ENCODE peak calls at places on chromosomes 11 and 22, in six cellular contexts. U is stomach, B is endothelial cell of umbilical vein, Z is esophagus muscularis mucosa, Q is vagina, V is HCT116. C is an unnamed sample.
A peak's percentile ranks its signal among the peaks of the same experiment; 100 is the strongest.

GRCh38 chr22:48054596-48054995 is 1292.1 kb downstream of the TBC1D22A start:
- DNase-seq in V (no peak), Z (no peak), B (no peak), Q (no peak), U (no peak), C (no peak)

GRCh38 chr22:39309881-39310714 is 9.3 kb downstream of the RPL3 start:
- DNase-seq in U (no peak), Z (no peak), Q (no peak), V (no peak), B (no peak), C (no peak)

GRCh38 chr11:19743622-19744021 is 31.0 kb downstream of the NAV2 start:
- DNase-seq in Z (no peak), Q (no peak), B (no peak), U (no peak), V (no peak), C (no peak)

GRCh38 chr11:34327804-34328631 is 29.8 kb downstream of the ABTB2 start:
- DNase-seq in Z (no peak), Q (no peak), U (no peak), V (no peak), B (no peak), C (peak; percentile 82)

GRCh38 chr11:113001709-113002108 is 40.5 kb downstream of the NCAM1 start:
- DNase-seq in U (no peak), Z (no peak), B (no peak), V (no peak), Q (no peak), C (no peak)

GRCh38 chr11:82634091-82634490 is 99.6 kb downstream of the FAM181B start:
- DNase-seq in V (no peak), Z (no peak), U (no peak), B (no peak), Q (no peak), C (no peak)

GRCh38 chr11:6531267-6531752 is 34.2 kb downstream of the DNHD1 start:
- DNase-seq in U (no peak), V (peak; percentile 45), Q (no peak), B (peak; percentile 75), Z (no peak), C (no peak)

GRCh38 chr11:119888119-119888518 is 159.1 kb upstream of the NECTIN1 start:
- DNase-seq in Q (no peak), Z (no peak), V (no peak), U (no peak), B (no peak), C (no peak)

GRCh38 chr11:129695543-129696308 is 119.9 kb upstream of the TMEM45B start:
- DNase-seq in U (peak; percentile 82), V (peak; percentile 21), B (peak; percentile 28), Q (no peak), Z (no peak), C (no peak)

GRCh38 chr11:33701831-33702230 is 1.2 kb upstream of the C11orf91 start:
- DNase-seq in V (no peak), B (peak; percentile 96), Z (no peak), Q (no peak), U (peak; percentile 39), C (no peak)

GRCh38 chr22:37138879-37139561 is 10.7 kb downstream of the IL2RB start:
- DNase-seq in U (no peak), V (no peak), B (no peak), Z (no peak), Q (no peak), C (no peak)

GRCh38 chr11:110979696-110980095 is 265.8 kb upstream of the POU2AF2 start:
- DNase-seq in Z (no peak), U (no peak), V (no peak), B (no peak), Q (no peak), C (no peak)

GRCh38 chr11:134330611-134331564 is 900 bp upstream of the GLB1L2 start:
- DNase-seq in Q (peak; percentile 74), U (no peak), B (no peak), Z (no peak), V (no peak), C (peak; percentile 62)

GRCh38 chr11:134469627-134470026 is 57.6 kb upstream of the B3GAT1 start:
- DNase-seq in Z (no peak), B (no peak), Q (no peak), U (no peak), V (peak; percentile 24), C (no peak)

GRCh38 chr22:32979606-32980005 is 78.6 kb downstream of the SYN3 start:
- DNase-seq in B (no peak), Q (no peak), Z (no peak), U (no peak), V (no peak), C (no peak)

GRCh38 chr22:36619797-36620390 is 83.7 kb downstream of the CACNG2 start:
- DNase-seq in V (no peak), Q (no peak), B (no peak), U (no peak), Z (no peak), C (no peak)

GRCh38 chr11:6332066-6332465 is 11.8 kb upstream of the CAVIN3 start:
- DNase-seq in Z (no peak), Q (no peak), U (no peak), V (no peak), B (no peak), C (no peak)

GRCh38 chr11:116193321-116194114 is 579.3 kb downstream of the BUD13 start:
- DNase-seq in Z (no peak), Q (no peak), B (peak; percentile 23), V (no peak), U (peak; percentile 67), C (peak; percentile 68)

GRCh38 chr22:29478326-29479276 is 1.4 kb upstream of the NEFH start:
- DNase-seq in U (no peak), B (peak; percentile 14), V (no peak), Q (no peak), Z (no peak), C (no peak)

GRCh38 chr11:27874998-27875397 is 174.7 kb upstream of the BDNF start:
- DNase-seq in Q (no peak), U (no peak), Z (no peak), V (no peak), B (no peak), C (no peak)

DNA sequence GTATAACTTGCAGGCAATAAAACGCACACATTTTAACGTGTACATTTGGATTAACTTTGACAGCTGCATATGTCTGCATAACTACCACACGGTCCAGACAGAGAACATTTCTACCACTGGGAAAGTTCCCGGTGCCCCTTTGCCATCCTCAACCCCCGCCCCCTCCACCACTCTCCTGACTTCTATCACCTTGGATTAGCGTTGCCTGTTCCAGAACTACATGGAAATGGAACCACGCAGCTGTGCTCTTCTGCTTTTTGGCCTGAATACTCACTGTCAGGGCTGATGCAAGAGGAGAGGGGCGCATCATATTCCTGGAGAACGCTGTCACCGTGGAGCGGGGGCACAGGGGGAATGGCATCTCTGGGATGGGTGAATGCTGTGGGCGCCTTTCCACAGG is 62.1 kb downstream of the LRP5 start:
- DNase-seq in V (no peak), Q (no peak), U (no peak), B (no peak), Z (no peak), C (no peak)
- H3K4me1 ChIP-seq in V (no peaks in the 10 kb centered on the region), Q (peaks cover 68% of the 10 kb centered on the region), U (peaks cover 96% of the 10 kb centered on the region), B (peaks cover 30% of the 10 kb centered on the region), Z (peaks cover 96% of the 10 kb centered on the region), C (peaks cover 78% of the 10 kb centered on the region)

DNA sequence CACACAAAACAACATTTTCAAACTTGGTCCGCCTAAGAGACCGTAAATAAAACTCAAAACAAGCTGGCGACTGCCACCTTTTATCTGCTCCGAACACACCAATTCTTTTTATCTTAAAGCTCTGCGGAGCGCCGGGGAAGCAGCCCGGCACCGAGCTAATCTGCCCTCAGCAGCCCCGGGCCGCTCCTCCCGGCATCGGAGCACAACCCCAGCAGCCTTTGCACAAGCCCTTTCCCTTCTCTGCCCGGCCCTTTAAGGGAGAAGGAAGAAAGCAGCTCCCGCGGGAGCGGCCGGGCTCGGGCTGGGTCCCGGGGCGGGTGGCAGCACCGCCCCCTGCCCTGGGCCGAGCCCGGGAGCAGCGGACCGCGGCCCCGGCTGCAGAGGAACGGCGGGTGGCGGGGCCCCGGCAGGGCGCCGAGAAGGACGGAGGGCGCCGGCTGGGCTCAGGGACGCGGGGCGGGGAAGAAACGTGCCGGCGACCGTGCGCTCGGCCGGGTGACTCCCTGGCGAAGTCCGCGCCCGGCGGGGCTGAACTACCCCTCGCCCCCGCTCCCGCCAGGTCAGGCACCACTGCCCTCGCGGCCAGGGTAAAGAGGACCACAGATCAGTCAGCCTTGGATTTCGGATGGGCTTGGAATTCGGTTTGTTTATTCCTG is 133.5 kb upstream of the C11orf58 start:
- DNase-seq in B (peak; percentile 29), Z (no peak), V (no peak), Q (no peak), U (peak; percentile 54), C (peak; percentile 64)
- TF ChIP-seq POLR2A in B (no peak), Z (no peak), V (no peak), Q (no peak), U (no peak), C (no peak)

GRCh38 chr22:28245579-28246224 is 326.6 kb upstream of the PITPNB start:
- DNase-seq in B (no peak), Q (no peak), V (no peak), U (no peak), Z (no peak), C (no peak)

GRCh38 chr22:28249402-28249801 is 330.3 kb upstream of the PITPNB start:
- DNase-seq in V (no peak), B (no peak), Z (no peak), Q (no peak), U (no peak), C (no peak)

GRCh38 chr22:28246392-28246791 is 327.3 kb upstream of the PITPNB start:
- DNase-seq in Q (no peak), Z (no peak), V (no peak), B (no peak), U (no peak), C (no peak)

GRCh38 chr22:28247667-28248363 is 328.8 kb upstream of the PITPNB start:
- DNase-seq in Q (no peak), Z (no peak), U (no peak), B (no peak), V (no peak), C (no peak)

GRCh38 chr22:28247114-28247513 is 328.1 kb upstream of the PITPNB start:
- DNase-seq in U (no peak), Z (no peak), V (no peak), B (no peak), Q (no peak), C (no peak)
- TF ChIP-seq POLR2AphosphoS5 in U (no peak), Z (no peak), V (no peak), B (no peak), Q (no peak), C (no peak)

GRCh38 chr11:43674566-43674965 is 6.0 kb upstream of the HSD17B12 start:
- DNase-seq in Z (no peak), Q (no peak), V (no peak), U (no peak), B (no peak), C (no peak)
- H3K4me1 ChIP-seq in Z (peaks cover 3% of the 10 kb centered on the region), Q (peaks cover 2% of the 10 kb centered on the region), V (no peaks in the 10 kb centered on the region), U (peaks cover 3% of the 10 kb centered on the region), B (no peaks in the 10 kb centered on the region), C (no peaks in the 10 kb centered on the region)

GRCh38 chr22:43092085-43092484 is 2.9 kb upstream of the TTLL1 start:
- DNase-seq in Z (no peak), V (no peak), B (no peak), U (no peak), Q (no peak), C (no peak)

GRCh38 chr22:43088616-43088978 is 594 bp downstream of the TTLL1 start:
- DNase-seq in B (no peak), U (no peak), Z (no peak), V (no peak), Q (no peak), C (no peak)

GRCh38 chr22:43085658-43086606 is 3.3 kb downstream of the TTLL1 start:
- DNase-seq in B (no peak), Z (no peak), U (no peak), V (no peak), Q (no peak), C (no peak)

GRCh38 chr22:43090130-43090789 is 1.1 kb upstream of the TTLL1 start:
- DNase-seq in B (peak; percentile 80), Q (no peak), U (peak; percentile 49), Z (no peak), V (peak; percentile 90), C (peak; percentile 72)

GRCh38 chr22:43088979-43089717 is at the start of gene TTLL1:
- DNase-seq in B (peak; percentile 84), U (peak; percentile 92), Q (no peak), V (peak; percentile 76), Z (peak; percentile 94), C (peak; percentile 91)
- TF ChIP-seq POLR2A in B (peak; percentile 70), U (no peak), Q (no peak), V (peak; percentile 52), Z (no peak), C (no peak)